ENCODE peak calls at places on chromosomes 11 and 22, in four cellular contexts. V is AG09319, U is glutamatergic neuron, J is body of pancreas. Z is an unnamed sample.

GRCh38 chr11:10351435-10351767 is 46.5 kb downstream of the ADM start:
- DNase-seq in V (no peak), U (no peak), J (peak), Z (no peak)

GRCh38 chr11:93528757-93529639 is 14.2 kb downstream of the SMCO4 start:
- DNase-seq in V (no peak), U (peak), J (peak), Z (no peak)

GRCh38 chr22:46934746-46935491 is 172.5 kb downstream of the TBC1D22A start:
- DNase-seq in V (peak), U (no peak), J (peak), Z (peak)

GRCh38 chr11:27875480-27876208 is 175.4 kb upstream of the BDNF start:
- DNase-seq in V (no peak), U (no peak), J (no peak), Z (no peak)

GRCh38 chr11:13941790-13942189 is 20.7 kb upstream of the SPON1 start:
- DNase-seq in V (no peak), U (no peak), J (no peak), Z (no peak)

GRCh38 chr11:76803811-76804600 is 20.9 kb downstream of the TSKU start:
- DNase-seq in V (no peak), U (no peak), J (no peak), Z (no peak)

GRCh38 chr11:12050470-12050891 is 42.1 kb upstream of the DKK3 start:
- DNase-seq in V (no peak), U (no peak), J (peak), Z (no peak)

GRCh38 chr11:8786933-8787332 is 104.3 kb downstream of the RPL27A start:
- DNase-seq in V (no peak), U (no peak), J (no peak), Z (no peak)

GRCh38 chr22:50600541-50600940 is at the start of gene MAPK8IP2:
- DNase-seq in V (no peak), U (peak), J (peak), Z (no peak)

GRCh38 chr22:47006433-47006832 is 244.0 kb downstream of the TBC1D22A start:
- DNase-seq in V (no peak), U (no peak), J (no peak), Z (no peak)

GRCh38 chr22:45638834-45639746 is 32.5 kb upstream of the ATXN10 start:
- DNase-seq in V (peak), U (no peak), J (peak), Z (no peak)

DNA sequence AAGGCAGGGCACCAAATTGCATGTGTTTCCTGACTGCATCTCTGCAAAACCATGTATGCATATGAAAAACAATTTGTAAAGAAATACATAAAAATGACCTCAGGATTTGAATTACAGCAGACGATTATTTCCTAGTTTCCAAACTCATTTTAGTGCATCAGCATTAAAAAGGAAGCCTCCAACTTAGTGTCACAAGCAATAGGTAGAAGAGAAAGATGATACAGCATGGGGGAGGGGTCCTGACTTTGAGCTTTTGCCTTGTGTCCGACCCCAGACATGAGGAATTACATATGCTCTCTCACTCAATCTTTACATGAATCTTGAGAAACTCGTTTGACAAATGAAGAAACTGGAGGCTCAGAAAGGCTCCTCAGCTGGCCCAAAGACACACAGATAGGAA is 294.6 kb upstream of the NARS2 start:
- DNase-seq in V (no peak), U (no peak), J (no peak), Z (no peak)
- TF ChIP-seq CTCF in V (no peak), U (no peak), J (no peak), Z (no peak)

GRCh38 chr22:25939384-25939783 is 197.4 kb downstream of the MYO18B start:
- DNase-seq in V (no peak), U (no peak), J (no peak), Z (no peak)

GRCh38 chr22:25933158-25933788 is 191.3 kb downstream of the MYO18B start:
- DNase-seq in V (no peak), U (no peak), J (no peak), Z (no peak)

GRCh38 chr22:25930710-25931353 is 188.8 kb downstream of the MYO18B start:
- DNase-seq in V (no peak), U (no peak), J (peak), Z (no peak)

GRCh38 chr22:25940479-25940878 is 198.5 kb downstream of the MYO18B start:
- DNase-seq in V (no peak), U (no peak), J (no peak), Z (no peak)

GRCh38 chr22:25935266-25936058 is 193.5 kb downstream of the MYO18B start:
- DNase-seq in V (no peak), U (no peak), J (no peak), Z (no peak)
- TF ChIP-seq CTCF in V (no peak), U (no peak), J (no peak), Z (no peak)

GRCh38 chr11:119345685-119346084 is 820 bp downstream of the MFRP start:
- DNase-seq in V (no peak), U (no peak), J (no peak), Z (no peak)

GRCh38 chr11:119347242-119347641 is 737 bp upstream of the MFRP start:
- DNase-seq in V (peak), U (no peak), J (no peak), Z (no peak)

GRCh38 chr11:119347940-119348339 is 1.4 kb upstream of the MFRP start:
- DNase-seq in V (no peak), U (no peak), J (no peak), Z (no peak)

GRCh38 chr11:119344291-119345010 is 2.1 kb downstream of the MFRP start:
- DNase-seq in V (no peak), U (no peak), J (no peak), Z (no peak)

DNA sequence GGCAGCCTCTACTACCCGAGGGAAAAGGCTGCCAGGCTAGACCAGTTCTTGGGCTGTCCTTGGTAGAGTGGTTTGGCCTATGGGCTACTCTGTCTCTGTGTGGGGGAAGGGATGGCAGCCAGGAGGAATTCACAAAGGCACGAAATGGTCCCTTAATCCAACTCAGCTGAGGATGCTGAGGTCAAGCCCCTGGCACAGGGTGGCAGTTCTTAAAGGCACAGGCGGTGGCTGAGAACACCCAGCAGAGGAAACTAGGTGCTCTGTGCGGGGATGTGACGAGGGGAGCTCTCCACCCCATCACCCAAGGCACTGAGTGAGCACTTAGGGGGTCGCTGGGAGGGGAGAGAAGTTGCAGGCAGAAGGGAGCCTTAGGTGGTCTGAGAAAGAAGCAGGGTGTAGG is at the start of gene MFRP:
- DNase-seq in V (no peak), U (no peak), J (no peak), Z (no peak)
- TF ChIP-seq CTCF in V (no peak), U (no peak), J (no peak), Z (no peak)

DNA sequence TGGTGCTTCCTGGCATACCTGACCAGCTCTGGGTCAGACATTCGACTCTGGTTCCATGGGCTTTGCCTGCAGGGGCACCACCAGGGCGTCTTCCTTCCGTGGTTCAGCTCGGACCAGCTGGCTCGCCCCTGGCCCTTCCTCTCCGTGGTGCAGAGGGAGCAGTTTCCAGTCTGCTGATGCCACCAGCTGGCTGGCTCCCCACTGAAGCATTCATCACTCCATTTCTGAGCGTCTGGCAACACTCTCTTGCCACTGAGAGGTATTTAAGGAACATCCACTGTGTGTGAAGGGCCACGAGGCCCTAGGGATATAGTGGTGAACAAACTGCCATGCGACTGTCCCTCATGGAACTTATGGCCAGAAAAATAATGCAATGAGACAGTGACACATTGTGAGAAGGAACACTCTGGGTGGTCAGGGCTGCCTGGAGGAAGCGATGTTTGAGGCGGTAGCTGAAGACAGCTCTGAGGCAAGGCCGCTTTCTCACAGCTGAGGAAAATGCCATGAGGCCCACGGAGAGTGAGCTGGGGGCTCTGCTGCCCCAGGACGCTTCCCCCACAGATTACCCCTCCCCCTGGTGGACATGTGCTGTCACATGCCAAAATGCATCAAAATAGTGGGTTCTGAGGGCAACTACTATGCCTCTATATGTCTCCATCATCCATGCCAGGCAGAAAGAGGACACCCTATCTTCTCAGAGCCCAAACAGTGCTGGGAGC is 44.9 kb upstream of the ARFGAP3 start:
- DNase-seq in V (no peak), U (no peak), J (peak), Z (no peak)
- TF ChIP-seq CTCF in V (no peak), U (peak), J (no peak), Z (peak)